ENCODE peak calls at places on chromosome 21, in ten cellular contexts. R is ascending aorta, N is heart left ventricle, M is WERI-Rb-1, B is thoracic aorta, U is transverse colon, Y is PC-9, D is coronary artery, G is dorsolateral prefrontal cortex, E is pancreas. C is an unnamed sample.
A peak's percentile ranks its signal among the peaks of the same experiment; 100 is the strongest.

GRCh38 chr21:31873275-31873695 is 465 bp downstream of the HUNK start:
- DNase-seq in R (no peak), N (no peak), M (peak; percentile 49), B (no peak), U (peak; percentile 44), Y (no peak), D (no peak), G (no peak), E (no peak), C (no peak)

GRCh38 chr21:15772654-15773053 is 42.9 kb downstream of the USP25 start:
- DNase-seq in R (no peak), N (no peak), M (no peak), B (no peak), U (no peak), Y (no peak), D (no peak), G (no peak), E (no peak), C (no peak)

GRCh38 chr21:25513810-25514209 is 93.5 kb downstream of the MRPL39 start:
- DNase-seq in R (no peak), N (no peak), M (no peak), B (no peak), U (no peak), Y (no peak), D (no peak), G (no peak), E (no peak), C (no peak)

GRCh38 chr21:39041815-39042214 is 141.4 kb downstream of the PSMG1 start:
- DNase-seq in R (peak; percentile 39), N (no peak), M (no peak), B (no peak), U (no peak), Y (no peak), D (peak; percentile 55), G (no peak), E (no peak), C (no peak)

GRCh38 chr21:39633770-39634181 is 21.0 kb downstream of the B3GALT5 start:
- DNase-seq in R (no peak), N (no peak), M (no peak), B (no peak), U (no peak), Y (peak; percentile 64), D (no peak), G (no peak), E (no peak), C (no peak)

GRCh38 chr21:26717146-26717739 is 128.0 kb downstream of the ADAMTS1 start:
- DNase-seq in R (no peak), N (no peak), M (no peak), B (no peak), U (no peak), Y (no peak), D (no peak), G (no peak), E (no peak), C (no peak)

GRCh38 chr21:22421416-22422190 is 1423.4 kb downstream of the NCAM2 start:
- DNase-seq in R (no peak), N (no peak), M (no peak), B (no peak), U (no peak), Y (no peak), D (no peak), G (no peak), E (no peak), C (no peak)

GRCh38 chr21:42337830-42338729 is 12.7 kb downstream of the TFF2 start:
- DNase-seq in R (peak; percentile 73), N (peak; percentile 53), M (peak; percentile 88), B (no peak), U (peak; percentile 88), Y (peak; percentile 45), D (peak; percentile 53), G (peak; percentile 59), E (peak; percentile 80), C (peak; percentile 30)

GRCh38 chr21:31630062-31630711 is 29.3 kb upstream of the SOD1 start:
- DNase-seq in R (peak; percentile 33), N (no peak), M (peak; percentile 36), B (peak; percentile 10), U (no peak), Y (peak; percentile 91), D (no peak), G (no peak), E (peak; percentile 92), C (no peak)

GRCh38 chr21:38525454-38525853 is 27.2 kb upstream of the ERG start:
- DNase-seq in R (no peak), N (no peak), M (no peak), B (no peak), U (no peak), Y (no peak), D (no peak), G (no peak), E (no peak), C (no peak)

GRCh38 chr21:39096754-39097153 is 86.5 kb downstream of the PSMG1 start:
- DNase-seq in R (no peak), N (no peak), M (peak; percentile 24), B (no peak), U (no peak), Y (no peak), D (no peak), G (no peak), E (no peak), C (no peak)

GRCh38 chr21:42496839-42497202 is 797 bp upstream of the RSPH1 start:
- DNase-seq in R (peak; percentile 67), N (no peak), M (peak; percentile 37), B (no peak), U (no peak), Y (no peak), D (no peak), G (no peak), E (no peak), C (no peak)

DNA sequence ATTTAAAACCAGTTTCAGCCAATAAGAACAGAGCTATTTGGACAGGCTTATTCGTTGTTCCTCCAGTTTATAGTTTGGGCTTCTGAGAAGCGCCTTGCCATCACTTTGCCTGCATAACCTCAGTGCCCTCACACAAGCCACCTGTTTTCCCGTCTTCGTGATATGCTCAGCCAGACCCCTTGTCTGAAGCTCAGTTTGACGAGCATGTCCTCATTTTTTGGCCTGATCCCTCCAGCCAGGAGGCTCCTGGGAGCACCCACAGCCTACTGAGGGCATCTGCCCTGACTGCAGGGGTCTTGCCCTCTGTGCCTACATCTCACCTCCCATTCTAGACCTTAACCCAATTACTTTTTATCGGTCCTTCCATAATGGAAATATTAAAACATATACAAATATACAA is 95.3 kb downstream of the ADARB1 start:
- DNase-seq in R (no peak), N (no peak), M (no peak), B (no peak), U (no peak), Y (no peak), D (peak; percentile 69), G (no peak), E (no peak), C (no peak)
- H3K27ac ChIP-seq in R (peak overlapping the region; percentile 9), N (no peak overlapping the region), M (no peak overlapping the region), B (peak overlapping the region; percentile 2), U (no peak overlapping the region), Y (no peak overlapping the region), D (no peak overlapping the region), G (no peak overlapping the region), E (no peak overlapping the region), C (no peak overlapping the region)

GRCh38 chr21:33396436-33396835 is 6.8 kb upstream of the IFNGR2 start:
- DNase-seq in R (no peak), N (no peak), M (no peak), B (no peak), U (no peak), Y (no peak), D (no peak), G (no peak), E (no peak), C (no peak)

GRCh38 chr21:33395866-33396265 is 7.3 kb upstream of the IFNGR2 start:
- DNase-seq in R (no peak), N (no peak), M (no peak), B (no peak), U (no peak), Y (no peak), D (no peak), G (no peak), E (no peak), C (no peak)

GRCh38 chr21:33393348-33393747 is 9.9 kb upstream of the IFNGR2 start:
- DNase-seq in R (no peak), N (no peak), M (no peak), B (no peak), U (no peak), Y (no peak), D (no peak), G (no peak), E (no peak), C (no peak)

GRCh38 chr21:33392586-33392985 is 10.6 kb upstream of the IFNGR2 start:
- DNase-seq in R (no peak), N (no peak), M (no peak), B (no peak), U (no peak), Y (no peak), D (no peak), G (no peak), E (no peak), C (no peak)

GRCh38 chr21:33394260-33394659 is 9.0 kb upstream of the IFNGR2 start:
- DNase-seq in R (peak; percentile 70), N (peak; percentile 29), M (no peak), B (no peak), U (peak; percentile 36), Y (no peak), D (no peak), G (no peak), E (no peak), C (peak; percentile 45)
- H3K27ac ChIP-seq in R (no peak overlapping the region), N (no peak overlapping the region), M (no peak overlapping the region), B (no peak overlapping the region), U (no peak overlapping the region), Y (no peak overlapping the region), D (no peak overlapping the region), G (no peak overlapping the region), E (no peak overlapping the region), C (no peak overlapping the region)

GRCh38 chr21:29022141-29022540 is 2.3 kb upstream of the USP16 start:
- DNase-seq in R (no peak), N (no peak), M (no peak), B (no peak), U (no peak), Y (no peak), D (no peak), G (no peak), E (no peak), C (no peak)

GRCh38 chr21:29017639-29018237 is 1.4 kb downstream of the RWDD2B start:
- DNase-seq in R (no peak), N (no peak), M (no peak), B (no peak), U (no peak), Y (no peak), D (no peak), G (no peak), E (no peak), C (no peak)

GRCh38 chr21:29018540-29018939 is 609 bp downstream of the RWDD2B start:
- DNase-seq in R (no peak), N (no peak), M (no peak), B (no peak), U (no peak), Y (no peak), D (no peak), G (no peak), E (no peak), C (no peak)
- H3K27ac ChIP-seq in R (peak overlapping the region; percentile 85), N (peak overlapping the region; percentile 76), M (peak overlapping the region; percentile 80), B (peak overlapping the region; percentile 74), U (peak overlapping the region; percentile 92), Y (no peak overlapping the region), D (peak overlapping the region; percentile 81), G (peak overlapping the region; percentile 86), E (peak overlapping the region; percentile 62), C (peak overlapping the region; percentile 79)

DNA sequence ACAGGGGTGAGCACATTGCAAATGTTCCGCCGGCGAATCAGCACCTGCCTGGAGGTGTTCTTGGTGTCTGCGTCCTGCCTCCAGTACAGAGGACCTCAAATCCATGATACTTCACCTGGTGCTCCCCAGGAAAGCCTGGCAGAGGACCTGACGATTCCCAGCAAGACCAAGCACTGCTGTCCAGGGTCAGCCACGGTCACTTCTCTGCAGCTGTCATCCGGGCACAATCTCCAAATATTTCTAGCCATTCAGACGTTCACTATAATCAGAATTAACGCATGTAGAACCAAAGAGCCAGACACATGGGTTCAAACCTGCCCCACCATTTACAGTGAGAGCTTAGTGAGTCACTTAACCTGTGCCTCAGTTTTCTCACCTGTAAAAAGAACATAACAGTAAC is 74.5 kb downstream of the CLIC6 start:
- DNase-seq in R (no peak), N (no peak), M (no peak), B (no peak), U (no peak), Y (no peak), D (no peak), G (no peak), E (no peak), C (no peak)
- H3K27ac ChIP-seq in R (no peak overlapping the region), N (no peak overlapping the region), M (no peak overlapping the region), B (no peak overlapping the region), U (no peak overlapping the region), Y (no peak overlapping the region), D (no peak overlapping the region), G (no peak overlapping the region), E (no peak overlapping the region), C (no peak overlapping the region)